ENCODE peak calls at places on chromosome 7, in eight cellular contexts. One of them, this sample, is unnamed.

GRCh38 chr7:127730658-127731276 is 78.8 kb downstream of the SND1 start:
- DNase-seq in activated gamma-delta T cell treated with anti-CD3 and anti-CD28 coated beads, Interleukin-2, amount 50 U/mL, for 16 hours: no peak
- DNase-seq in NCI-H748 treated with DMSO at 0.1 percent for 48 hours: no peak
- DNase-seq in G401: no peak
- DNase-seq in Panc1: no peak
- DNase-seq in KG1: no peak
- DNase-seq in neural crest cell: no peak
- DNase-seq in stimulated activated CD8-positive, alpha-beta memory T cell treated with anti-CD3 and anti-CD28 coated beads, Interleukin-7, amount 100 ng/mL, for 1 hour: no peak
- DNase-seq in this sample: no peak

GRCh38 chr7:136183981-136184380 is 206.8 kb upstream of the MTPN start:
- DNase-seq in neural crest cell: no peak
- DNase-seq in G401: peak
- DNase-seq in KG1: no peak
- DNase-seq in activated gamma-delta T cell treated with anti-CD3 and anti-CD28 coated beads, Interleukin-2, amount 50 U/mL, for 16 hours: no peak
- DNase-seq in Panc1: no peak
- DNase-seq in NCI-H748 treated with DMSO at 0.1 percent for 48 hours: no peak
- DNase-seq in stimulated activated CD8-positive, alpha-beta memory T cell treated with anti-CD3 and anti-CD28 coated beads, Interleukin-7, amount 100 ng/mL, for 1 hour: no peak
- DNase-seq in this sample: no peak

GRCh38 chr7:142460402-142461117 is 202.7 kb upstream of the PRSS58 start:
- DNase-seq in NCI-H748 treated with DMSO at 0.1 percent for 48 hours: no peak
- DNase-seq in neural crest cell: no peak
- DNase-seq in stimulated activated CD8-positive, alpha-beta memory T cell treated with anti-CD3 and anti-CD28 coated beads, Interleukin-7, amount 100 ng/mL, for 1 hour: no peak
- DNase-seq in Panc1: no peak
- DNase-seq in G401: no peak
- DNase-seq in activated gamma-delta T cell treated with anti-CD3 and anti-CD28 coated beads, Interleukin-2, amount 50 U/mL, for 16 hours: no peak
- DNase-seq in KG1: no peak
- DNase-seq in this sample: no peak

GRCh38 chr7:118572604-118573003 is 348.1 kb downstream of the ANKRD7 start:
- DNase-seq in G401: no peak
- DNase-seq in neural crest cell: no peak
- DNase-seq in NCI-H748 treated with DMSO at 0.1 percent for 48 hours: no peak
- DNase-seq in activated gamma-delta T cell treated with anti-CD3 and anti-CD28 coated beads, Interleukin-2, amount 50 U/mL, for 16 hours: no peak
- DNase-seq in stimulated activated CD8-positive, alpha-beta memory T cell treated with anti-CD3 and anti-CD28 coated beads, Interleukin-7, amount 100 ng/mL, for 1 hour: no peak
- DNase-seq in Panc1: no peak
- DNase-seq in KG1: no peak
- DNase-seq in this sample: no peak

GRCh38 chr7:108503112-108504026 is 22.6 kb downstream of the PNPLA8 start:
- DNase-seq in activated gamma-delta T cell treated with anti-CD3 and anti-CD28 coated beads, Interleukin-2, amount 50 U/mL, for 16 hours: no peak
- DNase-seq in NCI-H748 treated with DMSO at 0.1 percent for 48 hours: no peak
- DNase-seq in Panc1: no peak
- DNase-seq in G401: peak
- DNase-seq in KG1: no peak
- DNase-seq in neural crest cell: no peak
- DNase-seq in stimulated activated CD8-positive, alpha-beta memory T cell treated with anti-CD3 and anti-CD28 coated beads, Interleukin-7, amount 100 ng/mL, for 1 hour: no peak
- DNase-seq in this sample: no peak

GRCh38 chr7:17560516-17560915 is 262.1 kb downstream of the AHR start:
- DNase-seq in NCI-H748 treated with DMSO at 0.1 percent for 48 hours: no peak
- DNase-seq in stimulated activated CD8-positive, alpha-beta memory T cell treated with anti-CD3 and anti-CD28 coated beads, Interleukin-7, amount 100 ng/mL, for 1 hour: no peak
- DNase-seq in KG1: no peak
- DNase-seq in Panc1: no peak
- DNase-seq in neural crest cell: no peak
- DNase-seq in G401: no peak
- DNase-seq in activated gamma-delta T cell treated with anti-CD3 and anti-CD28 coated beads, Interleukin-2, amount 50 U/mL, for 16 hours: no peak
- DNase-seq in this sample: no peak

GRCh38 chr7:2956526-2957368 is 86.9 kb downstream of the CARD11 start:
- DNase-seq in neural crest cell: no peak
- DNase-seq in Panc1: no peak
- DNase-seq in KG1: peak
- DNase-seq in stimulated activated CD8-positive, alpha-beta memory T cell treated with anti-CD3 and anti-CD28 coated beads, Interleukin-7, amount 100 ng/mL, for 1 hour: no peak
- DNase-seq in activated gamma-delta T cell treated with anti-CD3 and anti-CD28 coated beads, Interleukin-2, amount 50 U/mL, for 16 hours: peak
- DNase-seq in G401: no peak
- DNase-seq in NCI-H748 treated with DMSO at 0.1 percent for 48 hours: no peak
- DNase-seq in this sample: no peak

GRCh38 chr7:26919906-26920530 is 55.6 kb upstream of the SKAP2 start:
- DNase-seq in G401: no peak
- DNase-seq in stimulated activated CD8-positive, alpha-beta memory T cell treated with anti-CD3 and anti-CD28 coated beads, Interleukin-7, amount 100 ng/mL, for 1 hour: no peak
- DNase-seq in activated gamma-delta T cell treated with anti-CD3 and anti-CD28 coated beads, Interleukin-2, amount 50 U/mL, for 16 hours: no peak
- DNase-seq in Panc1: no peak
- DNase-seq in KG1: no peak
- DNase-seq in NCI-H748 treated with DMSO at 0.1 percent for 48 hours: no peak
- DNase-seq in neural crest cell: no peak
- DNase-seq in this sample: peak

GRCh38 chr7:105173586-105173985 is 159.6 kb downstream of the KMT2E start:
- DNase-seq in neural crest cell: no peak
- DNase-seq in G401: no peak
- DNase-seq in KG1: no peak
- DNase-seq in Panc1: no peak
- DNase-seq in stimulated activated CD8-positive, alpha-beta memory T cell treated with anti-CD3 and anti-CD28 coated beads, Interleukin-7, amount 100 ng/mL, for 1 hour: no peak
- DNase-seq in activated gamma-delta T cell treated with anti-CD3 and anti-CD28 coated beads, Interleukin-2, amount 50 U/mL, for 16 hours: no peak
- DNase-seq in NCI-H748 treated with DMSO at 0.1 percent for 48 hours: no peak
- DNase-seq in this sample: no peak

GRCh38 chr7:42511027-42511426 is 274.0 kb upstream of the GLI3 start:
- DNase-seq in activated gamma-delta T cell treated with anti-CD3 and anti-CD28 coated beads, Interleukin-2, amount 50 U/mL, for 16 hours: no peak
- DNase-seq in KG1: no peak
- DNase-seq in stimulated activated CD8-positive, alpha-beta memory T cell treated with anti-CD3 and anti-CD28 coated beads, Interleukin-7, amount 100 ng/mL, for 1 hour: no peak
- DNase-seq in G401: no peak
- DNase-seq in Panc1: no peak
- DNase-seq in NCI-H748 treated with DMSO at 0.1 percent for 48 hours: no peak
- DNase-seq in neural crest cell: no peak
- DNase-seq in this sample: no peak

GRCh38 chr7:44073664-44074348 is 8.4 kb upstream of the PGAM2 start:
- DNase-seq in activated gamma-delta T cell treated with anti-CD3 and anti-CD28 coated beads, Interleukin-2, amount 50 U/mL, for 16 hours: peak
- DNase-seq in Panc1: no peak
- DNase-seq in KG1: no peak
- DNase-seq in neural crest cell: no peak
- DNase-seq in NCI-H748 treated with DMSO at 0.1 percent for 48 hours: no peak
- DNase-seq in G401: peak
- DNase-seq in stimulated activated CD8-positive, alpha-beta memory T cell treated with anti-CD3 and anti-CD28 coated beads, Interleukin-7, amount 100 ng/mL, for 1 hour: peak
- DNase-seq in this sample: no peak

GRCh38 chr7:4631664-4632171 is 50.4 kb upstream of the FOXK1 start:
- DNase-seq in Panc1: peak
- DNase-seq in KG1: no peak
- DNase-seq in neural crest cell: peak
- DNase-seq in stimulated activated CD8-positive, alpha-beta memory T cell treated with anti-CD3 and anti-CD28 coated beads, Interleukin-7, amount 100 ng/mL, for 1 hour: no peak
- DNase-seq in G401: peak
- DNase-seq in activated gamma-delta T cell treated with anti-CD3 and anti-CD28 coated beads, Interleukin-2, amount 50 U/mL, for 16 hours: no peak
- DNase-seq in NCI-H748 treated with DMSO at 0.1 percent for 48 hours: peak
- DNase-seq in this sample: peak

GRCh38 chr7:40105879-40106473 is 28.4 kb downstream of the MPLKIP start:
- DNase-seq in NCI-H748 treated with DMSO at 0.1 percent for 48 hours: no peak
- DNase-seq in KG1: no peak
- DNase-seq in G401: no peak
- DNase-seq in activated gamma-delta T cell treated with anti-CD3 and anti-CD28 coated beads, Interleukin-2, amount 50 U/mL, for 16 hours: no peak
- DNase-seq in stimulated activated CD8-positive, alpha-beta memory T cell treated with anti-CD3 and anti-CD28 coated beads, Interleukin-7, amount 100 ng/mL, for 1 hour: no peak
- DNase-seq in Panc1: no peak
- DNase-seq in neural crest cell: no peak
- DNase-seq in this sample: no peak

GRCh38 chr7:135210818-135211178 is 528 bp downstream of the WDR91 start:
- DNase-seq in stimulated activated CD8-positive, alpha-beta memory T cell treated with anti-CD3 and anti-CD28 coated beads, Interleukin-7, amount 100 ng/mL, for 1 hour: no peak
- DNase-seq in activated gamma-delta T cell treated with anti-CD3 and anti-CD28 coated beads, Interleukin-2, amount 50 U/mL, for 16 hours: no peak
- DNase-seq in KG1: no peak
- DNase-seq in Panc1: no peak
- DNase-seq in NCI-H748 treated with DMSO at 0.1 percent for 48 hours: peak
- DNase-seq in neural crest cell: no peak
- DNase-seq in G401: peak
- DNase-seq in this sample: peak

This sample was measured in NCI-H526 treated with DMSO at 0.1 percent for 48 hours.